ENCODE peak calls at places on chromosomes 7 and 10, in five cellular contexts. One of them, this sample, is unnamed.

GRCh38 chr7:140674356-140674800 is 1.6 kb downstream of the ADCK2 start:
- DNase-seq in fibroblast of pulmonary artery: no peak
- DNase-seq in left lung: no peak
- DNase-seq in endothelial cell: no peak
- DNase-seq in kidney epithelial cell: no peak
- DNase-seq in this sample: peak

GRCh38 chr7:107856806-107857540 is 34.0 kb upstream of the DLD start:
- DNase-seq in fibroblast of pulmonary artery: no peak
- DNase-seq in kidney epithelial cell: no peak
- DNase-seq in endothelial cell: no peak
- DNase-seq in left lung: no peak
- DNase-seq in this sample: no peak

GRCh38 chr7:149863500-149863899 is 10.3 kb upstream of the ATP6V0E2 start:
- DNase-seq in endothelial cell: no peak
- DNase-seq in fibroblast of pulmonary artery: no peak
- DNase-seq in left lung: no peak
- DNase-seq in kidney epithelial cell: no peak
- DNase-seq in this sample: no peak

GRCh38 chr10:110013615-110014293 is 6.0 kb downstream of the ADD3 start:
- DNase-seq in kidney epithelial cell: peak
- DNase-seq in left lung: no peak
- DNase-seq in fibroblast of pulmonary artery: no peak
- DNase-seq in endothelial cell: no peak
- DNase-seq in this sample: no peak

GRCh38 chr7:76372984-76373833 is 14.4 kb upstream of the YWHAG start:
- DNase-seq in kidney epithelial cell: peak
- DNase-seq in left lung: no peak
- DNase-seq in endothelial cell: no peak
- DNase-seq in fibroblast of pulmonary artery: peak
- DNase-seq in this sample: no peak

GRCh38 chr10:57884965-57885617 is 382.6 kb downstream of the IPMK start:
- DNase-seq in left lung: no peak
- DNase-seq in fibroblast of pulmonary artery: no peak
- DNase-seq in kidney epithelial cell: no peak
- DNase-seq in endothelial cell: no peak
- DNase-seq in this sample: no peak

GRCh38 chr10:48701139-48701901 is 16.6 kb downstream of the WDFY4 start:
- DNase-seq in fibroblast of pulmonary artery: no peak
- DNase-seq in kidney epithelial cell: no peak
- DNase-seq in endothelial cell: no peak
- DNase-seq in left lung: no peak
- DNase-seq in this sample: no peak

GRCh38 chr10:88186335-88186734 is 322.9 kb downstream of the PTEN start:
- DNase-seq in endothelial cell: no peak
- DNase-seq in fibroblast of pulmonary artery: peak
- DNase-seq in left lung: no peak
- DNase-seq in kidney epithelial cell: no peak
- DNase-seq in this sample: no peak

GRCh38 chr10:121952226-121952625 is 22.8 kb downstream of the NSMCE4A start:
- DNase-seq in endothelial cell: no peak
- DNase-seq in left lung: no peak
- DNase-seq in fibroblast of pulmonary artery: no peak
- DNase-seq in kidney epithelial cell: no peak
- DNase-seq in this sample: no peak

GRCh38 chr7:151394076-151395035 is 15.5 kb downstream of the WDR86 start:
- DNase-seq in endothelial cell: no peak
- DNase-seq in kidney epithelial cell: no peak
- DNase-seq in fibroblast of pulmonary artery: no peak
- DNase-seq in left lung: peak
- DNase-seq in this sample: no peak

GRCh38 chr10:128254486-128254885 is 128.3 kb upstream of the MKI67 start:
- DNase-seq in left lung: no peak
- DNase-seq in endothelial cell: no peak
- DNase-seq in kidney epithelial cell: no peak
- DNase-seq in fibroblast of pulmonary artery: peak
- DNase-seq in this sample: no peak

GRCh38 chr10:113273151-113273876 is 279.5 kb upstream of the HABP2 start:
- DNase-seq in endothelial cell: peak
- DNase-seq in left lung: peak
- DNase-seq in fibroblast of pulmonary artery: peak
- DNase-seq in kidney epithelial cell: no peak
- DNase-seq in this sample: no peak

GRCh38 chr7:139450851-139451250 is 32.6 kb downstream of the KLRG2 start:
- DNase-seq in left lung: no peak
- DNase-seq in fibroblast of pulmonary artery: no peak
- DNase-seq in endothelial cell: no peak
- DNase-seq in kidney epithelial cell: no peak
- DNase-seq in this sample: no peak

GRCh38 chr10:6219494-6219836 is 16.7 kb downstream of the PFKFB3 start:
- DNase-seq in fibroblast of pulmonary artery: no peak
- DNase-seq in endothelial cell: no peak
- DNase-seq in kidney epithelial cell: no peak
- DNase-seq in left lung: no peak
- DNase-seq in this sample: no peak

GRCh38 chr10:12907651-12908050 is 93.9 kb downstream of the CCDC3 start:
- DNase-seq in fibroblast of pulmonary artery: peak
- DNase-seq in kidney epithelial cell: no peak
- DNase-seq in endothelial cell: no peak
- DNase-seq in left lung: no peak
- DNase-seq in this sample: no peak

GRCh38 chr7:490461-491291 is 29.0 kb downstream of the PDGFA start:
- DNase-seq in fibroblast of pulmonary artery: no peak
- DNase-seq in left lung: peak
- DNase-seq in endothelial cell: no peak
- DNase-seq in kidney epithelial cell: no peak
- DNase-seq in this sample: peak

GRCh38 chr7:7181519-7182155 is 707 bp upstream of the C1GALT1 start:
- DNase-seq in left lung: no peak
- DNase-seq in kidney epithelial cell: no peak
- DNase-seq in fibroblast of pulmonary artery: peak
- DNase-seq in endothelial cell: peak
- DNase-seq in this sample: peak

GRCh38 chr7:96167424-96167823 is 154.5 kb downstream of the SLC25A13 start:
- DNase-seq in left lung: no peak
- DNase-seq in kidney epithelial cell: no peak
- DNase-seq in endothelial cell: no peak
- DNase-seq in fibroblast of pulmonary artery: no peak
- DNase-seq in this sample: no peak

GRCh38 chr7:30912986-30913671 is 1.5 kb downstream of the AQP1 start:
- DNase-seq in kidney epithelial cell: no peak
- DNase-seq in left lung: peak
- DNase-seq in fibroblast of pulmonary artery: no peak
- DNase-seq in endothelial cell: no peak
- DNase-seq in this sample: no peak

GRCh38 chr10:43939939-43940810 is 291.5 kb upstream of the ZNF32 start:
- DNase-seq in fibroblast of pulmonary artery: peak
- DNase-seq in kidney epithelial cell: no peak
- DNase-seq in endothelial cell: no peak
- DNase-seq in left lung: no peak
- DNase-seq in this sample: no peak

GRCh38 chr7:101816499-101817030 is 861 bp upstream of the CUX1 start:
- DNase-seq in left lung: peak
- DNase-seq in fibroblast of pulmonary artery: peak
- DNase-seq in endothelial cell: peak
- DNase-seq in kidney epithelial cell: no peak
- DNase-seq in this sample: peak

DNA sequence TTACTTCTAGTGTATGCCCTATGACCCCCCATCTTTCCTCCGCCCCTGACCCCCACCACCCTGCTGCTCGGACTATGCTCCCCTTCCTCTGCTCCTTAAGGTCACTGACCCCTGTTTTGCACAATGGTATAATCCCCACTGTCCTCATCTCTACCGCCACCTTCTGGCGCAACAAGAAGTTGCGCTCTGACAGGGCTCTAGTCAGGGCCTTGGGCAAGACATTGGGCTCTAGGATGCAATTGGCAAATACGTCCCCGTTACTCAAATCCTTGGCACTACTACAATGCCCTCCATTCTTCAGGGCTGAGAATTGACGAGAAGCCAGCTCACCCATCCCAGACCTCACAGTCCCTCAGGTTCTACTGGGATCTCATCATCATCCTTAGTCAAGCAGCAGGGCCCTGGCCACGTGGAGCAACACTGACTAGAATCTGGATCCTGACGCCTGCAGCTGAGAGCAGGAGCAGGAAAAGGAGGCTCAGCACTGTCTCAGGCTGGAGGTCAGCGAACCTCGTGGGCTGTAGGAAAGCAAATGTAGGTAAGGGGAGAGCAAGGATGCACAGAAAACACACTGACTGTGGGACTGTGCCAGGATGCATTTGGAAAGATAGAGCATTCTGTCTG is 10.6 kb downstream of the LRIT2 start:
- DNase-seq in kidney epithelial cell: no peak
- DNase-seq in endothelial cell: peak
- DNase-seq in fibroblast of pulmonary artery: no peak
- DNase-seq in left lung: no peak
- DNase-seq in this sample: peak
- TF ChIP-seq CTCF in kidney epithelial cell: peak
- TF ChIP-seq CTCF in endothelial cell: peak
- TF ChIP-seq CTCF in fibroblast of pulmonary artery: peak
- TF ChIP-seq CTCF in left lung: peak
- TF ChIP-seq CTCF in this sample: peak

GRCh38 chr7:29414216-29414615 is 149.4 kb upstream of the PRR15 start:
- DNase-seq in endothelial cell: no peak
- DNase-seq in fibroblast of pulmonary artery: no peak
- DNase-seq in kidney epithelial cell: no peak
- DNase-seq in left lung: no peak
- DNase-seq in this sample: no peak
- TF ChIP-seq CTCF in endothelial cell: no peak
- TF ChIP-seq CTCF in fibroblast of pulmonary artery: no peak
- TF ChIP-seq CTCF in kidney epithelial cell: no peak
- TF ChIP-seq CTCF in left lung: no peak
- TF ChIP-seq CTCF in this sample: no peak

DNA sequence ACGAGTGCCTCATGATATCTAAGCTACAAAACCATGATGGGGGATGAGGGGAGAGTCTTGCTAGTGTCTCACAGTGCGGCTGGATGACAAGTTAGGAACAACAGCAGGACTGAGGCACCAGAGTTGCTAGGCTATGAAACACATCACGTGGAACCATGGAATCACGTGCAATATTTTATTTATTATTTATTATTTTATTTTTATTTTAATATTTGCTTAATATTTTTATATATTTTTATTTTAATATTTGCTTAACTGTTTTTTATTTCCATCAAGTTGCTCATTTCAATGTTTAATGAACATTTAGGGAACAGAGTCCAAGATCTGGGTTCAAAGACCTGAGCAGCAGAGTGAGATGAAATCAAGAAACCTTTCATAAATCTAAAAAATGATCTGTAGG is 614.6 kb downstream of the CNTNAP2 start:
- DNase-seq in left lung: no peak
- DNase-seq in kidney epithelial cell: no peak
- DNase-seq in endothelial cell: no peak
- DNase-seq in fibroblast of pulmonary artery: no peak
- DNase-seq in this sample: no peak
- TF ChIP-seq CTCF in left lung: no peak
- TF ChIP-seq CTCF in kidney epithelial cell: no peak
- TF ChIP-seq CTCF in endothelial cell: no peak
- TF ChIP-seq CTCF in fibroblast of pulmonary artery: no peak
- TF ChIP-seq CTCF in this sample: no peak

DNA sequence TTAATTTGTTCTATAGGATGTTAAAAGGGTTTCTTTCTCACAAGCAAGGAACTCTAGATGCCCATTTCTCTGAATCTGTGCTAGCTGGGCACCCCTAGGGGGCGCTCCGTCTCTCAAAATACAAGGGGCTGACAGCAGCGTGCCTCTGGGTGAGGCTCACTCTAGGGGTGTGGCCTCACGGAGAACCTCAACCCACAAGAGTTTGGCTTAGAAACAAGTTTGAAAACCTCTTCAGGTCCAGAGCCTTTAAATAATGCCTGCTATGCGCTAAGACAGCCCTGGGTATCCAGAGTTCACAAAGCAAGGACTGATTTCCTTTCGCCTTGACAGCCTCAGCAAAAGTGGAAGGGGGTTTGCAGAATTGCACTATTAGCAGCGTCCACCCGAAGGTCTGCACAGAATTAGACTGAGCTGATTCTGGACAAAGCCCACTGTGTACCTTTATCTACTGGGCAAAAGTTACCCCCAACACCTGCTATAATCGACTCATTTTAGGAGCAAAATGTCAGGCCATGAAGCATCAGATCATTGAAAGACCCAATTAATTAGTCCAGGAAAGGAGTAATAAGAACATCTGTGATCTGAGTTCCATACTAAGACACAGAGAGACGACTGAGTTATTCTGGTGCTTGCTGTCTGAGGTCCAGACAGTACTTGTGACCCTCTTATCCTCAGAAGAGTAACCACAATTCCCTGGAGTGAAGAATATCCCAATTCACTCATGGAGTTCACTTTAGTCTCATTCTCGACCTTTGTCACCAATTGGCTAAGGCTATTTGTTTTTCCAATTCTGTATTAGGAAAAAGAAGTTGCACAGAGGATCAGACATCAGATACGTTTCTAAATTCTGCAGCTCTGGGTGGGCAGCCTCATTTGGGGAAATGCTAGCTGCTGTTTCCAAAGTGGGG is 574 bp upstream of the CPED1 start:
- DNase-seq in kidney epithelial cell: peak
- DNase-seq in endothelial cell: peak
- DNase-seq in left lung: peak
- DNase-seq in fibroblast of pulmonary artery: peak
- DNase-seq in this sample: peak
- TF ChIP-seq CTCF in kidney epithelial cell: peak
- TF ChIP-seq CTCF in endothelial cell: peak
- TF ChIP-seq CTCF in left lung: peak
- TF ChIP-seq CTCF in fibroblast of pulmonary artery: peak
- TF ChIP-seq CTCF in this sample: peak

GRCh38 chr10:111114931-111115500 is 38.2 kb downstream of the ADRA2A start:
- DNase-seq in endothelial cell: no peak
- DNase-seq in fibroblast of pulmonary artery: no peak
- DNase-seq in left lung: no peak
- DNase-seq in kidney epithelial cell: no peak
- DNase-seq in this sample: no peak

GRCh38 chr10:111116211-111116610 is 39.4 kb downstream of the ADRA2A start:
- DNase-seq in kidney epithelial cell: no peak
- DNase-seq in left lung: no peak
- DNase-seq in endothelial cell: no peak
- DNase-seq in fibroblast of pulmonary artery: no peak
- DNase-seq in this sample: no peak

GRCh38 chr10:111112333-111112732 is 35.5 kb downstream of the ADRA2A start:
- DNase-seq in fibroblast of pulmonary artery: no peak
- DNase-seq in left lung: no peak
- DNase-seq in endothelial cell: no peak
- DNase-seq in kidney epithelial cell: no peak
- DNase-seq in this sample: no peak

GRCh38 chr10:111113961-111114830 is 37.4 kb downstream of the ADRA2A start:
- DNase-seq in kidney epithelial cell: no peak
- DNase-seq in left lung: no peak
- DNase-seq in endothelial cell: no peak
- DNase-seq in fibroblast of pulmonary artery: no peak
- DNase-seq in this sample: no peak

GRCh38 chr10:111113238-111113960 is 36.6 kb downstream of the ADRA2A start:
- DNase-seq in left lung: no peak
- DNase-seq in endothelial cell: no peak
- DNase-seq in fibroblast of pulmonary artery: no peak
- DNase-seq in kidney epithelial cell: no peak
- DNase-seq in this sample: no peak
- TF ChIP-seq CTCF in left lung: no peak
- TF ChIP-seq CTCF in endothelial cell: no peak
- TF ChIP-seq CTCF in fibroblast of pulmonary artery: no peak
- TF ChIP-seq CTCF in kidney epithelial cell: no peak
- TF ChIP-seq CTCF in this sample: no peak